ENCODE peak calls at places on chromosomes 6 and 20, in nine cellular contexts. One of them, this sample, is unnamed.

GRCh38 chr6:5996701-5997419 is 9.9 kb downstream of the NRN1 start:
- DNase-seq in IMR-90: peak; percentile 9
- DNase-seq in iPS DF 6.9: no peak
- DNase-seq in stimulated activated naive CD4-positive, alpha-beta T cell treated with Interleukin-2 at 50 U/mL for 16 hours: no peak
- DNase-seq in frontal cortex: peak; percentile 24
- DNase-seq in G401: peak; percentile 65
- DNase-seq in uterus: no peak
- DNase-seq in amygdala: peak; percentile 29
- DNase-seq in fibroblast of mammary gland: peak; percentile 55
- DNase-seq in this sample: peak; percentile 70

GRCh38 chr6:104483225-104483834 is 376.4 kb downstream of the HACE1 start:
- DNase-seq in IMR-90: no peak
- DNase-seq in iPS DF 6.9: no peak
- DNase-seq in stimulated activated naive CD4-positive, alpha-beta T cell treated with Interleukin-2 at 50 U/mL for 16 hours: no peak
- DNase-seq in frontal cortex: no peak
- DNase-seq in G401: peak; percentile 36
- DNase-seq in uterus: no peak
- DNase-seq in amygdala: no peak
- DNase-seq in fibroblast of mammary gland: peak; percentile 48
- DNase-seq in this sample: no peak

GRCh38 chr6:81075974-81076373 is 676.5 kb downstream of the TENT5A start:
- DNase-seq in IMR-90: peak; percentile 12
- DNase-seq in iPS DF 6.9: peak; percentile 35
- DNase-seq in stimulated activated naive CD4-positive, alpha-beta T cell treated with Interleukin-2 at 50 U/mL for 16 hours: no peak
- DNase-seq in frontal cortex: no peak
- DNase-seq in G401: peak; percentile 16
- DNase-seq in uterus: no peak
- DNase-seq in amygdala: no peak
- DNase-seq in fibroblast of mammary gland: peak; percentile 17
- DNase-seq in this sample: peak; percentile 4

GRCh38 chr6:169332250-169332649 is 78.6 kb upstream of the THBS2 start:
- DNase-seq in IMR-90: no peak
- DNase-seq in iPS DF 6.9: no peak
- DNase-seq in stimulated activated naive CD4-positive, alpha-beta T cell treated with Interleukin-2 at 50 U/mL for 16 hours: no peak
- DNase-seq in frontal cortex: no peak
- DNase-seq in G401: no peak
- DNase-seq in uterus: no peak
- DNase-seq in amygdala: no peak
- DNase-seq in fibroblast of mammary gland: no peak
- DNase-seq in this sample: no peak

GRCh38 chr20:57659789-57660509 is 39.7 kb upstream of the ZBP1 start:
- DNase-seq in IMR-90: no peak
- DNase-seq in iPS DF 6.9: no peak
- DNase-seq in stimulated activated naive CD4-positive, alpha-beta T cell treated with Interleukin-2 at 50 U/mL for 16 hours: no peak
- DNase-seq in frontal cortex: no peak
- DNase-seq in G401: no peak
- DNase-seq in uterus: peak; percentile 13
- DNase-seq in amygdala: no peak
- DNase-seq in fibroblast of mammary gland: no peak
- DNase-seq in this sample: no peak

GRCh38 chr20:45359069-45359405 is 3.9 kb upstream of the SYS1 start:
- DNase-seq in IMR-90: peak; percentile 44
- DNase-seq in iPS DF 6.9: no peak
- DNase-seq in stimulated activated naive CD4-positive, alpha-beta T cell treated with Interleukin-2 at 50 U/mL for 16 hours: no peak
- DNase-seq in frontal cortex: no peak
- DNase-seq in G401: no peak
- DNase-seq in uterus: peak; percentile 70
- DNase-seq in amygdala: no peak
- DNase-seq in fibroblast of mammary gland: peak; percentile 81
- DNase-seq in this sample: no peak

GRCh38 chr6:169991913-169992312 is 240.5 kb downstream of the ERMARD start:
- DNase-seq in IMR-90: no peak
- DNase-seq in iPS DF 6.9: no peak
- DNase-seq in stimulated activated naive CD4-positive, alpha-beta T cell treated with Interleukin-2 at 50 U/mL for 16 hours: no peak
- DNase-seq in frontal cortex: no peak
- DNase-seq in G401: no peak
- DNase-seq in uterus: no peak
- DNase-seq in amygdala: no peak
- DNase-seq in fibroblast of mammary gland: no peak
- DNase-seq in this sample: no peak

GRCh38 chr6:8180327-8181161 is 78.2 kb upstream of the EEF1E1 start:
- DNase-seq in IMR-90: peak; percentile 81
- DNase-seq in iPS DF 6.9: peak; percentile 54
- DNase-seq in stimulated activated naive CD4-positive, alpha-beta T cell treated with Interleukin-2 at 50 U/mL for 16 hours: no peak
- DNase-seq in frontal cortex: no peak
- DNase-seq in G401: peak; percentile 40
- DNase-seq in uterus: no peak
- DNase-seq in amygdala: no peak
- DNase-seq in fibroblast of mammary gland: peak; percentile 51
- DNase-seq in this sample: peak; percentile 90

GRCh38 chr20:34573541-34573940 is 15.0 kb downstream of the MAP1LC3A start:
- DNase-seq in IMR-90: no peak
- DNase-seq in iPS DF 6.9: no peak
- DNase-seq in stimulated activated naive CD4-positive, alpha-beta T cell treated with Interleukin-2 at 50 U/mL for 16 hours: no peak
- DNase-seq in frontal cortex: no peak
- DNase-seq in G401: no peak
- DNase-seq in uterus: no peak
- DNase-seq in amygdala: no peak
- DNase-seq in fibroblast of mammary gland: no peak
- DNase-seq in this sample: no peak

GRCh38 chr6:125191916-125192609 is 38.5 kb downstream of the TPD52L1 start:
- DNase-seq in IMR-90: peak; percentile 88
- DNase-seq in iPS DF 6.9: peak; percentile 61
- DNase-seq in stimulated activated naive CD4-positive, alpha-beta T cell treated with Interleukin-2 at 50 U/mL for 16 hours: peak; percentile 32
- DNase-seq in frontal cortex: no peak
- DNase-seq in G401: peak; percentile 33
- DNase-seq in uterus: peak; percentile 37
- DNase-seq in amygdala: peak; percentile 19
- DNase-seq in fibroblast of mammary gland: peak; percentile 89
- DNase-seq in this sample: peak; percentile 63

GRCh38 chr6:24149836-24150235 is 23.8 kb downstream of the NRSN1 start:
- DNase-seq in IMR-90: no peak
- DNase-seq in iPS DF 6.9: no peak
- DNase-seq in stimulated activated naive CD4-positive, alpha-beta T cell treated with Interleukin-2 at 50 U/mL for 16 hours: no peak
- DNase-seq in frontal cortex: no peak
- DNase-seq in G401: no peak
- DNase-seq in uterus: no peak
- DNase-seq in amygdala: no peak
- DNase-seq in fibroblast of mammary gland: no peak
- DNase-seq in this sample: no peak

GRCh38 chr6:134938896-134939295 is 11.0 kb downstream of the ALDH8A1 start:
- DNase-seq in IMR-90: peak; percentile 72
- DNase-seq in iPS DF 6.9: no peak
- DNase-seq in stimulated activated naive CD4-positive, alpha-beta T cell treated with Interleukin-2 at 50 U/mL for 16 hours: peak; percentile 69
- DNase-seq in frontal cortex: no peak
- DNase-seq in G401: no peak
- DNase-seq in uterus: no peak
- DNase-seq in amygdala: no peak
- DNase-seq in fibroblast of mammary gland: no peak
- DNase-seq in this sample: no peak

GRCh38 chr6:123810214-123810613 is 6.5 kb downstream of the NKAIN2 start:
- DNase-seq in IMR-90: no peak
- DNase-seq in iPS DF 6.9: no peak
- DNase-seq in stimulated activated naive CD4-positive, alpha-beta T cell treated with Interleukin-2 at 50 U/mL for 16 hours: no peak
- DNase-seq in frontal cortex: no peak
- DNase-seq in G401: no peak
- DNase-seq in uterus: no peak
- DNase-seq in amygdala: no peak
- DNase-seq in fibroblast of mammary gland: no peak
- DNase-seq in this sample: no peak

GRCh38 chr20:1202762-1203504 is at the start of gene C20orf202:
- DNase-seq in IMR-90: no peak
- DNase-seq in iPS DF 6.9: no peak
- DNase-seq in stimulated activated naive CD4-positive, alpha-beta T cell treated with Interleukin-2 at 50 U/mL for 16 hours: no peak
- DNase-seq in frontal cortex: no peak
- DNase-seq in G401: no peak
- DNase-seq in uterus: no peak
- DNase-seq in amygdala: no peak
- DNase-seq in fibroblast of mammary gland: no peak
- DNase-seq in this sample: no peak

GRCh38 chr6:160992323-160993314 is 1.1 kb downstream of the MAP3K4 start:
- DNase-seq in IMR-90: peak; percentile 70
- DNase-seq in iPS DF 6.9: no peak
- DNase-seq in stimulated activated naive CD4-positive, alpha-beta T cell treated with Interleukin-2 at 50 U/mL for 16 hours: peak; percentile 62
- DNase-seq in frontal cortex: peak; percentile 43
- DNase-seq in G401: peak; percentile 83
- DNase-seq in uterus: peak; percentile 66
- DNase-seq in amygdala: no peak
- DNase-seq in fibroblast of mammary gland: peak; percentile 82
- DNase-seq in this sample: peak; percentile 50

GRCh38 chr6:107340881-107341280 is 118.5 kb downstream of the PDSS2 start:
- DNase-seq in IMR-90: no peak
- DNase-seq in iPS DF 6.9: no peak
- DNase-seq in stimulated activated naive CD4-positive, alpha-beta T cell treated with Interleukin-2 at 50 U/mL for 16 hours: no peak
- DNase-seq in frontal cortex: no peak
- DNase-seq in G401: no peak
- DNase-seq in uterus: no peak
- DNase-seq in amygdala: no peak
- DNase-seq in fibroblast of mammary gland: no peak
- DNase-seq in this sample: no peak

GRCh38 chr6:157964139-157964538 is 17.5 kb upstream of the SYNJ2 start:
- DNase-seq in IMR-90: peak; percentile 38
- DNase-seq in iPS DF 6.9: no peak
- DNase-seq in stimulated activated naive CD4-positive, alpha-beta T cell treated with Interleukin-2 at 50 U/mL for 16 hours: no peak
- DNase-seq in frontal cortex: no peak
- DNase-seq in G401: no peak
- DNase-seq in uterus: no peak
- DNase-seq in amygdala: no peak
- DNase-seq in fibroblast of mammary gland: peak; percentile 10
- DNase-seq in this sample: no peak

GRCh38 chr6:117404548-117404947 is 21.2 kb downstream of the ROS1 start:
- DNase-seq in IMR-90: peak; percentile 21
- DNase-seq in iPS DF 6.9: no peak
- DNase-seq in stimulated activated naive CD4-positive, alpha-beta T cell treated with Interleukin-2 at 50 U/mL for 16 hours: no peak
- DNase-seq in frontal cortex: no peak
- DNase-seq in G401: no peak
- DNase-seq in uterus: no peak
- DNase-seq in amygdala: no peak
- DNase-seq in fibroblast of mammary gland: no peak
- DNase-seq in this sample: peak; percentile 18

GRCh38 chr20:61842011-61842410 is 223.7 kb downstream of the TAF4 start:
- DNase-seq in IMR-90: no peak
- DNase-seq in iPS DF 6.9: no peak
- DNase-seq in stimulated activated naive CD4-positive, alpha-beta T cell treated with Interleukin-2 at 50 U/mL for 16 hours: no peak
- DNase-seq in frontal cortex: no peak
- DNase-seq in G401: no peak
- DNase-seq in uterus: no peak
- DNase-seq in amygdala: no peak
- DNase-seq in fibroblast of mammary gland: peak; percentile 5
- DNase-seq in this sample: no peak

GRCh38 chr6:90266845-90267621 is 29.6 kb downstream of the BACH2 start:
- DNase-seq in IMR-90: no peak
- DNase-seq in iPS DF 6.9: no peak
- DNase-seq in stimulated activated naive CD4-positive, alpha-beta T cell treated with Interleukin-2 at 50 U/mL for 16 hours: no peak
- DNase-seq in frontal cortex: no peak
- DNase-seq in G401: no peak
- DNase-seq in uterus: no peak
- DNase-seq in amygdala: no peak
- DNase-seq in fibroblast of mammary gland: no peak
- DNase-seq in this sample: no peak

GRCh38 chr6:159716247-159717086 is 10.8 kb upstream of the WTAP start:
- DNase-seq in IMR-90: peak; percentile 98
- DNase-seq in iPS DF 6.9: no peak
- DNase-seq in stimulated activated naive CD4-positive, alpha-beta T cell treated with Interleukin-2 at 50 U/mL for 16 hours: no peak
- DNase-seq in frontal cortex: no peak
- DNase-seq in G401: no peak
- DNase-seq in uterus: peak; percentile 87
- DNase-seq in amygdala: peak; percentile 5
- DNase-seq in fibroblast of mammary gland: peak; percentile 99
- DNase-seq in this sample: peak; percentile 60

GRCh38 chr6:149766156-149766768 is 16.7 kb downstream of the PCMT1 start:
- DNase-seq in IMR-90: peak; percentile 61
- DNase-seq in iPS DF 6.9: no peak
- DNase-seq in stimulated activated naive CD4-positive, alpha-beta T cell treated with Interleukin-2 at 50 U/mL for 16 hours: no peak
- DNase-seq in frontal cortex: no peak
- DNase-seq in G401: no peak
- DNase-seq in uterus: no peak
- DNase-seq in amygdala: no peak
- DNase-seq in fibroblast of mammary gland: peak; percentile 90
- DNase-seq in this sample: peak; percentile 34

GRCh38 chr6:36033935-36034334 is 6.3 kb downstream of the MAPK14 start:
- DNase-seq in IMR-90: peak; percentile 49
- DNase-seq in iPS DF 6.9: no peak
- DNase-seq in stimulated activated naive CD4-positive, alpha-beta T cell treated with Interleukin-2 at 50 U/mL for 16 hours: peak; percentile 29
- DNase-seq in frontal cortex: no peak
- DNase-seq in G401: no peak
- DNase-seq in uterus: no peak
- DNase-seq in amygdala: no peak
- DNase-seq in fibroblast of mammary gland: peak; percentile 52
- DNase-seq in this sample: no peak

GRCh38 chr6:160102956-160103824 is 18.4 kb upstream of the SLC22A1 start:
- DNase-seq in IMR-90: peak; percentile 11
- DNase-seq in iPS DF 6.9: peak; percentile 35
- DNase-seq in stimulated activated naive CD4-positive, alpha-beta T cell treated with Interleukin-2 at 50 U/mL for 16 hours: no peak
- DNase-seq in frontal cortex: no peak
- DNase-seq in G401: peak; percentile 13
- DNase-seq in uterus: no peak
- DNase-seq in amygdala: no peak
- DNase-seq in fibroblast of mammary gland: peak; percentile 54
- DNase-seq in this sample: peak; percentile 43

GRCh38 chr20:20712004-20712473 is 405 bp downstream of the RALGAPA2 start:
- DNase-seq in IMR-90: no peak
- DNase-seq in iPS DF 6.9: no peak
- DNase-seq in stimulated activated naive CD4-positive, alpha-beta T cell treated with Interleukin-2 at 50 U/mL for 16 hours: no peak
- DNase-seq in frontal cortex: peak; percentile 15
- DNase-seq in G401: peak; percentile 24
- DNase-seq in uterus: no peak
- DNase-seq in amygdala: peak; percentile 52
- DNase-seq in fibroblast of mammary gland: no peak
- DNase-seq in this sample: no peak

GRCh38 chr6:55758156-55758942 is 117.0 kb downstream of the BMP5 start:
- DNase-seq in IMR-90: peak; percentile 91
- DNase-seq in iPS DF 6.9: no peak
- DNase-seq in stimulated activated naive CD4-positive, alpha-beta T cell treated with Interleukin-2 at 50 U/mL for 16 hours: no peak
- DNase-seq in frontal cortex: no peak
- DNase-seq in G401: no peak
- DNase-seq in uterus: no peak
- DNase-seq in amygdala: no peak
- DNase-seq in fibroblast of mammary gland: peak; percentile 98
- DNase-seq in this sample: no peak

GRCh38 chr6:15879372-15880261 is 216.8 kb upstream of the DTNBP1 start:
- DNase-seq in IMR-90: peak; percentile 13
- DNase-seq in iPS DF 6.9: no peak
- DNase-seq in stimulated activated naive CD4-positive, alpha-beta T cell treated with Interleukin-2 at 50 U/mL for 16 hours: peak; percentile 24
- DNase-seq in frontal cortex: no peak
- DNase-seq in G401: no peak
- DNase-seq in uterus: peak; percentile 54
- DNase-seq in amygdala: no peak
- DNase-seq in fibroblast of mammary gland: peak; percentile 71
- DNase-seq in this sample: no peak

GRCh38 chr6:169224185-169224695 is 29.4 kb downstream of the THBS2 start:
- DNase-seq in IMR-90: peak; percentile 92
- DNase-seq in iPS DF 6.9: no peak
- DNase-seq in stimulated activated naive CD4-positive, alpha-beta T cell treated with Interleukin-2 at 50 U/mL for 16 hours: no peak
- DNase-seq in frontal cortex: no peak
- DNase-seq in G401: no peak
- DNase-seq in uterus: peak; percentile 79
- DNase-seq in amygdala: no peak
- DNase-seq in fibroblast of mammary gland: peak; percentile 96
- DNase-seq in this sample: peak; percentile 72

GRCh38 chr6:19052219-19052618 is 665.1 kb downstream of the RNF144B start:
- DNase-seq in IMR-90: no peak
- DNase-seq in iPS DF 6.9: no peak
- DNase-seq in stimulated activated naive CD4-positive, alpha-beta T cell treated with Interleukin-2 at 50 U/mL for 16 hours: no peak
- DNase-seq in frontal cortex: no peak
- DNase-seq in G401: no peak
- DNase-seq in uterus: no peak
- DNase-seq in amygdala: no peak
- DNase-seq in fibroblast of mammary gland: peak; percentile 10
- DNase-seq in this sample: no peak

GRCh38 chr6:21587182-21587924 is 6.2 kb upstream of the SOX4 start:
- DNase-seq in IMR-90: peak; percentile 58
- DNase-seq in iPS DF 6.9: no peak
- DNase-seq in stimulated activated naive CD4-positive, alpha-beta T cell treated with Interleukin-2 at 50 U/mL for 16 hours: no peak
- DNase-seq in frontal cortex: no peak
- DNase-seq in G401: peak; percentile 86
- DNase-seq in uterus: peak; percentile 62
- DNase-seq in amygdala: peak; percentile 70
- DNase-seq in fibroblast of mammary gland: peak; percentile 63
- DNase-seq in this sample: peak; percentile 60

GRCh38 chr20:18427214-18427613 is 39.6 kb downstream of the DZANK1 start:
- DNase-seq in IMR-90: no peak
- DNase-seq in iPS DF 6.9: no peak
- DNase-seq in stimulated activated naive CD4-positive, alpha-beta T cell treated with Interleukin-2 at 50 U/mL for 16 hours: no peak
- DNase-seq in frontal cortex: no peak
- DNase-seq in G401: no peak
- DNase-seq in uterus: no peak
- DNase-seq in amygdala: no peak
- DNase-seq in fibroblast of mammary gland: no peak
- DNase-seq in this sample: no peak